ENCODE peak calls at places on chromosomes 11 and 22, in nine cellular contexts. S is kidney; P is stimulated activated CD8-positive, alpha-beta memory T cell treated with anti-CD3 and anti-CD28 coated beads, Interleukin-4, amount 100 ng/mL, for 24 hours; C is naive thymus-derived CD8-positive, alpha-beta T cell; H is left ventricle myocardium inferior; V is skeletal muscle cell; O is GM18507; F is mucosa of gallbladder; U is DMS79. M is an unnamed sample.

GRCh38 chr11:68689737-68690625 is 5.6 kb downstream of the GAL start:
- DNase-seq in S (peak; percentile 54), P (no peak), C (no peak), H (no peak), V (no peak), O (no peak), F (no peak), U (no peak), M (no peak)

GRCh38 chr22:17712441-17712840 is 61.8 kb downstream of the BID start:
- DNase-seq in S (no peak), P (no peak), C (no peak), H (no peak), V (no peak), O (no peak), F (no peak), U (no peak), M (no peak)

GRCh38 chr11:123184531-123184930 is 10.5 kb downstream of the CLMP start:
- DNase-seq in S (no peak), P (no peak), C (no peak), H (no peak), V (no peak), O (no peak), F (no peak), U (no peak), M (no peak)

GRCh38 chr11:71301046-71301857 is 48.9 kb upstream of the SHANK2 start:
- DNase-seq in S (no peak), P (no peak), C (no peak), H (no peak), V (no peak), O (no peak), F (peak; percentile 5), U (no peak), M (no peak)

GRCh38 chr22:39661501-39661841 is 90.9 kb downstream of the CACNA1I start:
- DNase-seq in S (no peak), P (no peak), C (no peak), H (no peak), V (no peak), O (no peak), F (no peak), U (no peak), M (no peak)

GRCh38 chr22:45703758-45704157 is 32.1 kb downstream of the ATXN10 start:
- DNase-seq in S (no peak), P (no peak), C (no peak), H (no peak), V (no peak), O (no peak), F (no peak), U (no peak), M (no peak)

GRCh38 chr11:117519590-117519989 is 191.9 kb downstream of the CEP164 start:
- DNase-seq in S (no peak), P (no peak), C (no peak), H (no peak), V (no peak), O (no peak), F (no peak), U (no peak), M (no peak)

GRCh38 chr11:132058211-132058772 is 687.9 kb downstream of the NTM start:
- DNase-seq in S (no peak), P (no peak), C (no peak), H (no peak), V (no peak), O (no peak), F (no peak), U (no peak), M (no peak)

GRCh38 chr11:69869311-69869939 is 50.2 kb upstream of the FGF3 start:
- DNase-seq in S (peak; percentile 43), P (no peak), C (no peak), H (no peak), V (no peak), O (no peak), F (no peak), U (no peak), M (no peak)

GRCh38 chr11:3836903-3837302 is 3.9 kb downstream of the RHOG start:
- DNase-seq in S (peak; percentile 78), P (peak; percentile 38), C (peak; percentile 41), H (peak; percentile 60), V (no peak), O (no peak), F (no peak), U (no peak), M (no peak)

GRCh38 chr11:9169595-9170295 is 78.3 kb upstream of the SCUBE2 start:
- DNase-seq in S (no peak), P (no peak), C (no peak), H (no peak), V (no peak), O (no peak), F (no peak), U (no peak), M (no peak)

M was measured in NCI-H187 treated with DMSO at 0.1 percent for 48 hours.